ENCODE peak calls at places on chromosomes 2 and 18, in ten cellular contexts. One of them, this sample, is unnamed. For H3K27me3, the result is how much of the 10 kb centered on the place peaks cover.

GRCh38 chr2:217555075-217555876 is 447.5 kb downstream of the TNS1 start:
- DNase-seq in transverse colon: no peak
- DNase-seq in prostate gland: no peak
- DNase-seq in spleen: no peak
- DNase-seq in heart left ventricle: no peak
- DNase-seq in HCT116: no peak
- DNase-seq in breast epithelium: no peak
- DNase-seq in uterus: peak
- DNase-seq in suprapubic skin: no peak
- DNase-seq in stomach: no peak
- DNase-seq in this sample: no peak

GRCh38 chr2:105779394-105779793 is 34.7 kb downstream of the NCK2 start:
- DNase-seq in HCT116: no peak
- DNase-seq in uterus: no peak
- DNase-seq in suprapubic skin: no peak
- DNase-seq in stomach: peak
- DNase-seq in prostate gland: no peak
- DNase-seq in heart left ventricle: no peak
- DNase-seq in breast epithelium: no peak
- DNase-seq in transverse colon: no peak
- DNase-seq in spleen: no peak
- DNase-seq in this sample: no peak

GRCh38 chr2:12493031-12493513 is 223.7 kb upstream of the TRIB2 start:
- DNase-seq in HCT116: no peak
- DNase-seq in uterus: peak
- DNase-seq in spleen: no peak
- DNase-seq in transverse colon: no peak
- DNase-seq in stomach: no peak
- DNase-seq in prostate gland: no peak
- DNase-seq in suprapubic skin: no peak
- DNase-seq in heart left ventricle: peak
- DNase-seq in breast epithelium: no peak
- DNase-seq in this sample: no peak

GRCh38 chr18:27363918-27364317 is 178.8 kb upstream of the CHST9 start:
- DNase-seq in prostate gland: no peak
- DNase-seq in transverse colon: no peak
- DNase-seq in suprapubic skin: no peak
- DNase-seq in breast epithelium: no peak
- DNase-seq in stomach: no peak
- DNase-seq in uterus: no peak
- DNase-seq in spleen: no peak
- DNase-seq in HCT116: no peak
- DNase-seq in heart left ventricle: no peak
- DNase-seq in this sample: no peak

GRCh38 chr2:193867454-193867853 is 1672.7 kb upstream of the TMEFF2 start:
- DNase-seq in prostate gland: no peak
- DNase-seq in suprapubic skin: no peak
- DNase-seq in uterus: no peak
- DNase-seq in stomach: no peak
- DNase-seq in HCT116: no peak
- DNase-seq in heart left ventricle: no peak
- DNase-seq in spleen: no peak
- DNase-seq in transverse colon: no peak
- DNase-seq in breast epithelium: no peak
- DNase-seq in this sample: no peak

GRCh38 chr2:20224191-20224715 is 677 bp downstream of the SDC1 start:
- DNase-seq in heart left ventricle: no peak
- DNase-seq in uterus: no peak
- DNase-seq in suprapubic skin: no peak
- DNase-seq in breast epithelium: no peak
- DNase-seq in transverse colon: no peak
- DNase-seq in stomach: no peak
- DNase-seq in HCT116: no peak
- DNase-seq in prostate gland: no peak
- DNase-seq in spleen: no peak
- DNase-seq in this sample: no peak

GRCh38 chr18:77095356-77096030 is 37.1 kb downstream of the MBP start:
- DNase-seq in HCT116: no peak
- DNase-seq in transverse colon: no peak
- DNase-seq in heart left ventricle: no peak
- DNase-seq in stomach: no peak
- DNase-seq in breast epithelium: no peak
- DNase-seq in spleen: peak
- DNase-seq in uterus: peak
- DNase-seq in prostate gland: no peak
- DNase-seq in suprapubic skin: peak
- DNase-seq in this sample: no peak

GRCh38 chr18:3461704-3462103 is 11.7 kb downstream of the TGIF1 start:
- DNase-seq in suprapubic skin: no peak
- DNase-seq in prostate gland: no peak
- DNase-seq in HCT116: no peak
- DNase-seq in transverse colon: no peak
- DNase-seq in heart left ventricle: no peak
- DNase-seq in uterus: no peak
- DNase-seq in breast epithelium: no peak
- DNase-seq in spleen: no peak
- DNase-seq in stomach: no peak
- DNase-seq in this sample: no peak

GRCh38 chr18:26088482-26088881 is 1.9 kb downstream of the SS18 start:
- DNase-seq in transverse colon: no peak
- DNase-seq in prostate gland: no peak
- DNase-seq in HCT116: no peak
- DNase-seq in stomach: no peak
- DNase-seq in uterus: no peak
- DNase-seq in heart left ventricle: no peak
- DNase-seq in spleen: no peak
- DNase-seq in suprapubic skin: no peak
- DNase-seq in breast epithelium: no peak
- DNase-seq in this sample: no peak

GRCh38 chr2:118993392-118993752 is 51.4 kb downstream of the MARCO start:
- DNase-seq in HCT116: no peak
- DNase-seq in breast epithelium: no peak
- DNase-seq in heart left ventricle: no peak
- DNase-seq in uterus: no peak
- DNase-seq in transverse colon: no peak
- DNase-seq in stomach: peak
- DNase-seq in prostate gland: no peak
- DNase-seq in spleen: no peak
- DNase-seq in suprapubic skin: no peak
- DNase-seq in this sample: no peak
- TF ChIP-seq POLR2A in HCT116: no peak
- TF ChIP-seq POLR2A in breast epithelium: no peak
- TF ChIP-seq POLR2A in heart left ventricle: no peak
- TF ChIP-seq POLR2A in uterus: no peak
- TF ChIP-seq POLR2A in transverse colon: no peak
- TF ChIP-seq POLR2A in stomach: no peak
- TF ChIP-seq POLR2A in prostate gland: no peak
- TF ChIP-seq POLR2A in spleen: no peak
- TF ChIP-seq POLR2A in suprapubic skin: no peak
- TF ChIP-seq POLR2A in this sample: no peak

GRCh38 chr2:26645792-26646191 is 4.6 kb upstream of the CIB4 start:
- DNase-seq in spleen: peak
- DNase-seq in breast epithelium: no peak
- DNase-seq in suprapubic skin: peak
- DNase-seq in heart left ventricle: no peak
- DNase-seq in uterus: no peak
- DNase-seq in prostate gland: no peak
- DNase-seq in HCT116: no peak
- DNase-seq in transverse colon: no peak
- DNase-seq in stomach: no peak
- DNase-seq in this sample: no peak
- H3K27me3 ChIP-seq in spleen: under half
- H3K27me3 ChIP-seq in breast epithelium: under half
- H3K27me3 ChIP-seq in suprapubic skin: under half
- H3K27me3 ChIP-seq in heart left ventricle: under half
- H3K27me3 ChIP-seq in uterus: under half
- H3K27me3 ChIP-seq in prostate gland: under half
- H3K27me3 ChIP-seq in HCT116: under half
- H3K27me3 ChIP-seq in transverse colon: under half
- H3K27me3 ChIP-seq in stomach: under half
- H3K27me3 ChIP-seq in this sample: under half

DNA sequence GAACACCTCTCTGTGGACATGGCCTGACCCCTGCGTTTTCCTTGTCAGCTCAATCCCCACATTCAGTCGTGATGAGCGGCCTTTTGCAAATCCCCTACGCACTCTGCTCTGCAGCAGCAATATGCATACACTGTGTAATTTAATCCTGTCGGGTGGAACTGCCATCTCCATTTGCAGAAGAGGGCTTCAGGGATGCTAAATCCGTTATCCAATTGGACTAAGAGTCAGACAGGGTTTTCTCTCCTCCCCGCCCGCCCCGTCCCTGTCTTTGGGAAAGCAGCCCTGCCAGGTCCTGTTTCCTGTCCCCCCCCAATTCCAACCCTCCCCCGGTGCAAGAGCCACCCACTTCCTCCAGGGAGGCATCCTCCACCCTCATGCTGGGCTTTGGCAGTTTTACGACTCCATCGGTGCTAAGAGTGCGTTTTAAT is 53.6 kb upstream of the ASAP2 start:
- DNase-seq in spleen: peak
- DNase-seq in prostate gland: no peak
- DNase-seq in transverse colon: no peak
- DNase-seq in suprapubic skin: no peak
- DNase-seq in breast epithelium: no peak
- DNase-seq in stomach: no peak
- DNase-seq in uterus: no peak
- DNase-seq in heart left ventricle: no peak
- DNase-seq in HCT116: no peak
- DNase-seq in this sample: no peak
- H3K4me3 ChIP-seq in spleen: no peak
- H3K4me3 ChIP-seq in prostate gland: no peak
- H3K4me3 ChIP-seq in transverse colon: no peak
- H3K4me3 ChIP-seq in suprapubic skin: no peak
- H3K4me3 ChIP-seq in breast epithelium: peak
- H3K4me3 ChIP-seq in stomach: no peak
- H3K4me3 ChIP-seq in uterus: no peak
- H3K4me3 ChIP-seq in heart left ventricle: no peak
- H3K4me3 ChIP-seq in HCT116: no peak
- H3K4me3 ChIP-seq in this sample: no peak

GRCh38 chr2:169573160-169573973 is at the start of gene FASTKD1:
- DNase-seq in transverse colon: peak
- DNase-seq in stomach: peak
- DNase-seq in breast epithelium: peak
- DNase-seq in spleen: peak
- DNase-seq in suprapubic skin: peak
- DNase-seq in uterus: peak
- DNase-seq in prostate gland: peak
- DNase-seq in HCT116: peak
- DNase-seq in heart left ventricle: peak
- DNase-seq in this sample: peak
- TF ChIP-seq POLR2A in transverse colon: peak
- TF ChIP-seq POLR2A in stomach: no peak
- TF ChIP-seq POLR2A in breast epithelium: no peak
- TF ChIP-seq POLR2A in spleen: no peak
- TF ChIP-seq POLR2A in suprapubic skin: no peak
- TF ChIP-seq POLR2A in uterus: no peak
- TF ChIP-seq POLR2A in prostate gland: no peak
- TF ChIP-seq POLR2A in HCT116: peak
- TF ChIP-seq POLR2A in heart left ventricle: no peak
- TF ChIP-seq POLR2A in this sample: no peak

GRCh38 chr2:128641421-128642095 is 322.9 kb upstream of the HS6ST1 start:
- DNase-seq in heart left ventricle: no peak
- DNase-seq in breast epithelium: peak
- DNase-seq in spleen: peak
- DNase-seq in transverse colon: no peak
- DNase-seq in stomach: peak
- DNase-seq in HCT116: no peak
- DNase-seq in uterus: no peak
- DNase-seq in prostate gland: no peak
- DNase-seq in suprapubic skin: peak
- DNase-seq in this sample: peak

GRCh38 chr2:128638741-128639477 is 320.2 kb upstream of the HS6ST1 start:
- DNase-seq in uterus: no peak
- DNase-seq in stomach: peak
- DNase-seq in transverse colon: no peak
- DNase-seq in prostate gland: no peak
- DNase-seq in spleen: peak
- DNase-seq in suprapubic skin: no peak
- DNase-seq in HCT116: no peak
- DNase-seq in breast epithelium: peak
- DNase-seq in heart left ventricle: no peak
- DNase-seq in this sample: peak

GRCh38 chr2:128639693-128640092 is 321.0 kb upstream of the HS6ST1 start:
- DNase-seq in stomach: peak
- DNase-seq in HCT116: no peak
- DNase-seq in spleen: peak
- DNase-seq in prostate gland: no peak
- DNase-seq in suprapubic skin: peak
- DNase-seq in heart left ventricle: no peak
- DNase-seq in uterus: no peak
- DNase-seq in transverse colon: no peak
- DNase-seq in breast epithelium: peak
- DNase-seq in this sample: no peak

GRCh38 chr2:128640847-128641360 is 322.2 kb upstream of the HS6ST1 start:
- DNase-seq in uterus: no peak
- DNase-seq in HCT116: no peak
- DNase-seq in spleen: peak
- DNase-seq in transverse colon: no peak
- DNase-seq in suprapubic skin: peak
- DNase-seq in stomach: peak
- DNase-seq in prostate gland: no peak
- DNase-seq in breast epithelium: peak
- DNase-seq in heart left ventricle: no peak
- DNase-seq in this sample: peak

GRCh38 chr2:128640166-128640846 is 321.6 kb upstream of the HS6ST1 start:
- DNase-seq in transverse colon: no peak
- DNase-seq in heart left ventricle: no peak
- DNase-seq in breast epithelium: no peak
- DNase-seq in prostate gland: no peak
- DNase-seq in suprapubic skin: peak
- DNase-seq in stomach: peak
- DNase-seq in HCT116: no peak
- DNase-seq in spleen: peak
- DNase-seq in uterus: no peak
- DNase-seq in this sample: peak
- H3K27me3 ChIP-seq in transverse colon: under half
- H3K27me3 ChIP-seq in heart left ventricle: under half
- H3K27me3 ChIP-seq in breast epithelium: under half
- H3K27me3 ChIP-seq in prostate gland: under half
- H3K27me3 ChIP-seq in suprapubic skin: under half
- H3K27me3 ChIP-seq in stomach: under half
- H3K27me3 ChIP-seq in HCT116: under half
- H3K27me3 ChIP-seq in spleen: under half
- H3K27me3 ChIP-seq in uterus: under half
- H3K27me3 ChIP-seq in this sample: under half

GRCh38 chr2:167480986-167481309 is 592.7 kb downstream of the XIRP2 start:
- DNase-seq in stomach: no peak
- DNase-seq in HCT116: no peak
- DNase-seq in breast epithelium: no peak
- DNase-seq in spleen: no peak
- DNase-seq in heart left ventricle: no peak
- DNase-seq in prostate gland: no peak
- DNase-seq in transverse colon: no peak
- DNase-seq in uterus: no peak
- DNase-seq in suprapubic skin: no peak
- DNase-seq in this sample: no peak
- H3K4me3 ChIP-seq in stomach: no peak
- H3K4me3 ChIP-seq in HCT116: no peak
- H3K4me3 ChIP-seq in breast epithelium: no peak
- H3K4me3 ChIP-seq in spleen: no peak
- H3K4me3 ChIP-seq in heart left ventricle: no peak
- H3K4me3 ChIP-seq in prostate gland: no peak
- H3K4me3 ChIP-seq in transverse colon: no peak
- H3K4me3 ChIP-seq in uterus: no peak
- H3K4me3 ChIP-seq in suprapubic skin: no peak
- H3K4me3 ChIP-seq in this sample: no peak

GRCh38 chr2:120397362-120397811 is 51.5 kb downstream of the INHBB start:
- DNase-seq in HCT116: no peak
- DNase-seq in breast epithelium: peak
- DNase-seq in uterus: no peak
- DNase-seq in suprapubic skin: peak
- DNase-seq in stomach: peak
- DNase-seq in transverse colon: no peak
- DNase-seq in spleen: no peak
- DNase-seq in heart left ventricle: no peak
- DNase-seq in prostate gland: no peak
- DNase-seq in this sample: no peak
- TF ChIP-seq POLR2A in HCT116: no peak
- TF ChIP-seq POLR2A in breast epithelium: no peak
- TF ChIP-seq POLR2A in uterus: no peak
- TF ChIP-seq POLR2A in suprapubic skin: no peak
- TF ChIP-seq POLR2A in stomach: no peak
- TF ChIP-seq POLR2A in transverse colon: no peak
- TF ChIP-seq POLR2A in spleen: no peak
- TF ChIP-seq POLR2A in heart left ventricle: no peak
- TF ChIP-seq POLR2A in prostate gland: no peak
- TF ChIP-seq POLR2A in this sample: no peak

This sample was measured in esophagus muscularis mucosa.